ENCODE peak calls at places on chromosomes 1 and 21, in ten cellular contexts. One of them, this sample, is unnamed.

GRCh38 chr21:45363921-45364463 is 41.0 kb upstream of the COL18A1 start:
- DNase-seq in fibroblast of mammary gland: peak
- DNase-seq in fibroblast of lung: peak
- DNase-seq in skeletal muscle cell: peak
- DNase-seq in stimulated activated naive B cell treated with anti-CD40 and anti-IgM and Interleukin-4, amounts not matched to agents 10 μg/mL and 1 μg/mL and 100 μg/mL, for 72 hours: no peak
- DNase-seq in lower lobe of right lung: peak
- DNase-seq in astrocyte of the cerebellum: peak
- DNase-seq in M059J: peak
- DNase-seq in stimulated activated CD8-positive, alpha-beta memory T cell treated with anti-CD3 and anti-CD28 coated beads, Interleukin-2, amount 100 ng/mL, for 48 hours: peak
- DNase-seq in MM.1S: no peak
- DNase-seq in this sample: peak

GRCh38 chr1:47986741-47987140 is 10.4 kb downstream of the TRABD2B start:
- DNase-seq in fibroblast of lung: no peak
- DNase-seq in skeletal muscle cell: no peak
- DNase-seq in astrocyte of the cerebellum: no peak
- DNase-seq in stimulated activated CD8-positive, alpha-beta memory T cell treated with anti-CD3 and anti-CD28 coated beads, Interleukin-2, amount 100 ng/mL, for 48 hours: no peak
- DNase-seq in M059J: no peak
- DNase-seq in MM.1S: no peak
- DNase-seq in lower lobe of right lung: no peak
- DNase-seq in stimulated activated naive B cell treated with anti-CD40 and anti-IgM and Interleukin-4, amounts not matched to agents 10 μg/mL and 1 μg/mL and 100 μg/mL, for 72 hours: no peak
- DNase-seq in fibroblast of mammary gland: peak
- DNase-seq in this sample: no peak

GRCh38 chr1:228265167-228265566 is 57.3 kb downstream of the OBSCN start:
- DNase-seq in stimulated activated naive B cell treated with anti-CD40 and anti-IgM and Interleukin-4, amounts not matched to agents 10 μg/mL and 1 μg/mL and 100 μg/mL, for 72 hours: no peak
- DNase-seq in astrocyte of the cerebellum: no peak
- DNase-seq in fibroblast of mammary gland: peak
- DNase-seq in M059J: peak
- DNase-seq in fibroblast of lung: peak
- DNase-seq in MM.1S: no peak
- DNase-seq in stimulated activated CD8-positive, alpha-beta memory T cell treated with anti-CD3 and anti-CD28 coated beads, Interleukin-2, amount 100 ng/mL, for 48 hours: no peak
- DNase-seq in lower lobe of right lung: no peak
- DNase-seq in skeletal muscle cell: no peak
- DNase-seq in this sample: no peak

GRCh38 chr1:48644950-48645605 is 131.6 kb downstream of the BEND5 start:
- DNase-seq in lower lobe of right lung: no peak
- DNase-seq in fibroblast of mammary gland: no peak
- DNase-seq in MM.1S: peak
- DNase-seq in fibroblast of lung: no peak
- DNase-seq in stimulated activated naive B cell treated with anti-CD40 and anti-IgM and Interleukin-4, amounts not matched to agents 10 μg/mL and 1 μg/mL and 100 μg/mL, for 72 hours: no peak
- DNase-seq in stimulated activated CD8-positive, alpha-beta memory T cell treated with anti-CD3 and anti-CD28 coated beads, Interleukin-2, amount 100 ng/mL, for 48 hours: no peak
- DNase-seq in astrocyte of the cerebellum: no peak
- DNase-seq in skeletal muscle cell: no peak
- DNase-seq in M059J: no peak
- DNase-seq in this sample: no peak

GRCh38 chr1:11176081-11176706 is 13.0 kb upstream of the ANGPTL7 start:
- DNase-seq in skeletal muscle cell: no peak
- DNase-seq in fibroblast of mammary gland: no peak
- DNase-seq in astrocyte of the cerebellum: no peak
- DNase-seq in stimulated activated CD8-positive, alpha-beta memory T cell treated with anti-CD3 and anti-CD28 coated beads, Interleukin-2, amount 100 ng/mL, for 48 hours: no peak
- DNase-seq in lower lobe of right lung: peak
- DNase-seq in MM.1S: no peak
- DNase-seq in fibroblast of lung: no peak
- DNase-seq in stimulated activated naive B cell treated with anti-CD40 and anti-IgM and Interleukin-4, amounts not matched to agents 10 μg/mL and 1 μg/mL and 100 μg/mL, for 72 hours: no peak
- DNase-seq in M059J: peak
- DNase-seq in this sample: no peak

GRCh38 chr1:214404571-214405213 is 123.7 kb downstream of the SMYD2 start:
- DNase-seq in lower lobe of right lung: no peak
- DNase-seq in MM.1S: peak
- DNase-seq in astrocyte of the cerebellum: no peak
- DNase-seq in M059J: peak
- DNase-seq in stimulated activated CD8-positive, alpha-beta memory T cell treated with anti-CD3 and anti-CD28 coated beads, Interleukin-2, amount 100 ng/mL, for 48 hours: no peak
- DNase-seq in skeletal muscle cell: no peak
- DNase-seq in stimulated activated naive B cell treated with anti-CD40 and anti-IgM and Interleukin-4, amounts not matched to agents 10 μg/mL and 1 μg/mL and 100 μg/mL, for 72 hours: no peak
- DNase-seq in fibroblast of mammary gland: peak
- DNase-seq in fibroblast of lung: peak
- DNase-seq in this sample: no peak

GRCh38 chr1:46285730-46286477 is 17.5 kb downstream of the LRRC41 start:
- DNase-seq in MM.1S: no peak
- DNase-seq in lower lobe of right lung: no peak
- DNase-seq in skeletal muscle cell: peak
- DNase-seq in M059J: no peak
- DNase-seq in fibroblast of mammary gland: no peak
- DNase-seq in stimulated activated naive B cell treated with anti-CD40 and anti-IgM and Interleukin-4, amounts not matched to agents 10 μg/mL and 1 μg/mL and 100 μg/mL, for 72 hours: no peak
- DNase-seq in fibroblast of lung: no peak
- DNase-seq in astrocyte of the cerebellum: no peak
- DNase-seq in stimulated activated CD8-positive, alpha-beta memory T cell treated with anti-CD3 and anti-CD28 coated beads, Interleukin-2, amount 100 ng/mL, for 48 hours: peak
- DNase-seq in this sample: no peak

GRCh38 chr1:63892632-63893395 is 119.0 kb downstream of the ROR1 start:
- DNase-seq in stimulated activated CD8-positive, alpha-beta memory T cell treated with anti-CD3 and anti-CD28 coated beads, Interleukin-2, amount 100 ng/mL, for 48 hours: no peak
- DNase-seq in fibroblast of mammary gland: peak
- DNase-seq in astrocyte of the cerebellum: peak
- DNase-seq in MM.1S: no peak
- DNase-seq in stimulated activated naive B cell treated with anti-CD40 and anti-IgM and Interleukin-4, amounts not matched to agents 10 μg/mL and 1 μg/mL and 100 μg/mL, for 72 hours: peak
- DNase-seq in lower lobe of right lung: no peak
- DNase-seq in skeletal muscle cell: peak
- DNase-seq in M059J: peak
- DNase-seq in fibroblast of lung: peak
- DNase-seq in this sample: peak

This sample was measured in GM18507.